ENCODE peak calls at places on chromosome X, in eight cellular contexts. O is H54, N is transverse colon, C is breast epithelium, U is tibial nerve, A is heart left ventricle, Q is prostate gland, M is adrenal gland. R is an unnamed sample.

GRCh38 chrX:9278475-9279270 is 186.2 kb upstream of the TBL1X start:
- DNase-seq in O (no peak), N (no peak), C (no peak), U (no peak), A (no peak), Q (no peak), M (no peak), R (no peak)

GRCh38 chrX:114075073-114075673 is 508.7 kb upstream of the HTR2C start:
- DNase-seq in O (no peak), N (no peak), C (no peak), U (no peak), A (no peak), Q (no peak), M (no peak), R (no peak)

GRCh38 chrX:54721424-54721823 is 76.6 kb downstream of the ITIH6 start:
- DNase-seq in O (peak), N (no peak), C (no peak), U (no peak), A (no peak), Q (no peak), M (no peak), R (no peak)

GRCh38 chrX:9135901-9136510 is 102.1 kb upstream of the FAM9B start:
- DNase-seq in O (no peak), N (no peak), C (no peak), U (no peak), A (no peak), Q (no peak), M (no peak), R (no peak)

GRCh38 chrX:10577863-10578262 is 42.5 kb downstream of the MID1 start:
- DNase-seq in O (no peak), N (no peak), C (no peak), U (no peak), A (no peak), Q (no peak), M (no peak), R (no peak)

GRCh38 chrX:116204947-116205346 is 34.4 kb downstream of the AGTR2 start:
- DNase-seq in O (no peak), N (no peak), C (no peak), U (peak), A (no peak), Q (peak), M (no peak), R (no peak)

GRCh38 chrX:7088968-7089615 is 58.4 kb upstream of the STS start:
- DNase-seq in O (no peak), N (no peak), C (no peak), U (no peak), A (no peak), Q (no peak), M (no peak), R (no peak)

GRCh38 chrX:47563801-47564315 is 2.9 kb downstream of the ARAF start:
- DNase-seq in O (no peak), N (no peak), C (no peak), U (no peak), A (no peak), Q (no peak), M (no peak), R (no peak)

GRCh38 chrX:18887177-18887820 is 96.6 kb downstream of the PHKA2 start:
- DNase-seq in O (no peak), N (peak), C (no peak), U (no peak), A (peak), Q (peak), M (no peak), R (peak)

GRCh38 chrX:153400146-153401132 is 711 bp downstream of the PNMA6E start:
- DNase-seq in O (peak), N (peak), C (no peak), U (no peak), A (no peak), Q (no peak), M (peak), R (peak)

GRCh38 chrX:6778547-6779231 is 243.8 kb upstream of the VCX3A start:
- DNase-seq in O (no peak), N (no peak), C (no peak), U (no peak), A (no peak), Q (no peak), M (no peak), R (no peak)

GRCh38 chrX:73126240-73126639 is 46.9 kb upstream of the PABPC1L2A start:
- DNase-seq in O (no peak), N (peak), C (no peak), U (no peak), A (no peak), Q (no peak), M (no peak), R (no peak)

GRCh38 chrX:42241421-42241820 is 318.1 kb upstream of the CASK start:
- DNase-seq in O (no peak), N (no peak), C (no peak), U (no peak), A (no peak), Q (no peak), M (no peak), R (no peak)

GRCh38 chrX:115892056-115892708 is 278.4 kb upstream of the AGTR2 start:
- DNase-seq in O (peak), N (peak), C (no peak), U (no peak), A (no peak), Q (no peak), M (no peak), R (no peak)

GRCh38 chrX:20149326-20149725 is 7.7 kb upstream of the EIF1AX start:
- DNase-seq in O (no peak), N (no peak), C (no peak), U (no peak), A (no peak), Q (no peak), M (no peak), R (no peak)

GRCh38 chrX:124719060-124719459 is 372.7 kb downstream of the SH2D1A start:
- DNase-seq in O (no peak), N (no peak), C (no peak), U (no peak), A (no peak), Q (no peak), M (no peak), R (no peak)

GRCh38 chrX:10001496-10001895 is 34.3 kb downstream of the CLDN34 start:
- DNase-seq in O (no peak), N (no peak), C (no peak), U (no peak), A (no peak), Q (no peak), M (no peak), R (no peak)

GRCh38 chrX:155718964-155719586 is 106.3 kb upstream of the TMLHE start:
- DNase-seq in O (no peak), N (no peak), C (no peak), U (no peak), A (peak), Q (no peak), M (no peak), R (no peak)

GRCh38 chrX:13290891-13291614 is 28.8 kb downstream of the ATXN3L start:
- DNase-seq in O (no peak), N (no peak), C (no peak), U (no peak), A (no peak), Q (no peak), M (no peak), R (no peak)

GRCh38 chrX:71671043-71671829 is 3.9 kb downstream of the LOC101059915 start:
- DNase-seq in O (no peak), N (no peak), C (no peak), U (no peak), A (no peak), Q (no peak), M (no peak), R (no peak)

GRCh38 chrX:135384161-135384836 is 37.4 kb upstream of the SMIM10L2A start:
- DNase-seq in O (no peak), N (no peak), C (no peak), U (no peak), A (no peak), Q (no peak), M (no peak), R (no peak)

GRCh38 chrX:136220535-136220934 is 30.7 kb downstream of the MAP7D3 start:
- DNase-seq in O (no peak), N (no peak), C (no peak), U (no peak), A (no peak), Q (no peak), M (no peak), R (no peak)

GRCh38 chrX:19721726-19722370 is 165.6 kb downstream of the SH3KBP1 start:
- DNase-seq in O (no peak), N (no peak), C (no peak), U (no peak), A (no peak), Q (no peak), M (no peak), R (no peak)

GRCh38 chrX:6707497-6707896 is 172.6 kb upstream of the VCX3A start:
- DNase-seq in O (no peak), N (no peak), C (no peak), U (no peak), A (no peak), Q (no peak), M (no peak), R (no peak)

GRCh38 chrX:38215141-38215540 is 5.5 kb downstream of the SRPX start:
- DNase-seq in O (no peak), N (no peak), C (no peak), U (no peak), A (no peak), Q (no peak), M (no peak), R (no peak)

GRCh38 chrX:36867143-36867542 is 141.0 kb upstream of the FAM47C start:
- DNase-seq in O (no peak), N (no peak), C (no peak), U (peak), A (no peak), Q (peak), M (peak), R (no peak)

GRCh38 chrX:46573331-46573895 is at the start of gene CHST7:
- DNase-seq in O (no peak), N (peak), C (peak), U (peak), A (peak), Q (peak), M (peak), R (peak)

GRCh38 chrX:110795645-110796510 is at the start of gene CHRDL1:
- DNase-seq in O (no peak), N (peak), C (no peak), U (peak), A (peak), Q (peak), M (no peak), R (no peak)

GRCh38 chrX:2410279-2411020 is 90.3 kb downstream of the DHRSX start:
- DNase-seq in O (no peak), N (peak), C (no peak), U (no peak), A (no peak), Q (no peak), M (no peak), R (no peak)

GRCh38 chrX:71619193-71619592 is 882 bp upstream of the CXCR3 start:
- DNase-seq in O (no peak), N (no peak), C (no peak), U (no peak), A (no peak), Q (no peak), M (no peak), R (no peak)

DNA sequence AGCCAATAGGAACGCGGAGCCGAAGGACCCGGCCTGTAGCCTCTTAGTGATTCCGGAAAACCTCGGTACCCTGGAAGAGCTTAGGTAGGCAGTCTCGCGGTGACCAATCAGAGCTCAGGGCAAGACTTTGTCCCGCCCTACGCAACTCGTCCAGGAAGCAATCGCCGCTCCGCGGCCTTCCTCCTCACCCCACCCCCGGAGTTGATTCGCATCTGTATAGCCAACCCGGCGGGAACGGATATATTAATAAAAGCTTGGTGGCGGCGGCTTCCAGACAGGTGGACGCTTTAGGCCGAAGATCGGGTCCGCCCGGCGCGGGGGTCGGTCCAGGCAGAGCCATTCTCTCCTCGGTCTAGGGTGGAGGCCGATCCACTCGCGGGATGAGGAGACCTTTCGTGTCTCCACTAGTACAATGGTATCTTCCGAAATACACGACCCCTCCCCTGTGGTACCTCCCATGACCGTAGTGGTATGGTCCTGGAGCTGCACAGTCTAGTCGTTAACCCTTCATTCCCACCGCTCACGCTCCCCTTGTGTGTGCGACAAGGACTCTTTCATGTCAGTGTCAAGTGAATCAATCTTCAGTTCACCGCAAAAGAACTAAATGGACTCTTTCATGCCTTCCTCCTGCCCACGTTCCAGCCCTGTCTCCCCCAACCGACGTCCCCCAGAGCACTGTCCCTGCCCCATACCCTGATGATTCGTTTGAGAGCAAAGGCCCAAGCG is 24.2 kb upstream of the GLOD5 start:
- DNase-seq in O (peak), N (peak), C (peak), U (peak), A (peak), Q (peak), M (peak), R (peak)
- TF ChIP-seq POLR2A in O (no peak), N (peak), C (peak), U (peak), A (peak), Q (no peak), M (peak), R (no peak)

GRCh38 chrX:40108084-40108958 is 10.6 kb upstream of the BCOR start:
- DNase-seq in O (no peak), N (peak), C (no peak), U (no peak), A (peak), Q (peak), M (peak), R (peak)
- TF ChIP-seq POLR2A in O (no peak), N (no peak), C (no peak), U (no peak), A (no peak), Q (no peak), M (no peak), R (no peak)

DNA sequence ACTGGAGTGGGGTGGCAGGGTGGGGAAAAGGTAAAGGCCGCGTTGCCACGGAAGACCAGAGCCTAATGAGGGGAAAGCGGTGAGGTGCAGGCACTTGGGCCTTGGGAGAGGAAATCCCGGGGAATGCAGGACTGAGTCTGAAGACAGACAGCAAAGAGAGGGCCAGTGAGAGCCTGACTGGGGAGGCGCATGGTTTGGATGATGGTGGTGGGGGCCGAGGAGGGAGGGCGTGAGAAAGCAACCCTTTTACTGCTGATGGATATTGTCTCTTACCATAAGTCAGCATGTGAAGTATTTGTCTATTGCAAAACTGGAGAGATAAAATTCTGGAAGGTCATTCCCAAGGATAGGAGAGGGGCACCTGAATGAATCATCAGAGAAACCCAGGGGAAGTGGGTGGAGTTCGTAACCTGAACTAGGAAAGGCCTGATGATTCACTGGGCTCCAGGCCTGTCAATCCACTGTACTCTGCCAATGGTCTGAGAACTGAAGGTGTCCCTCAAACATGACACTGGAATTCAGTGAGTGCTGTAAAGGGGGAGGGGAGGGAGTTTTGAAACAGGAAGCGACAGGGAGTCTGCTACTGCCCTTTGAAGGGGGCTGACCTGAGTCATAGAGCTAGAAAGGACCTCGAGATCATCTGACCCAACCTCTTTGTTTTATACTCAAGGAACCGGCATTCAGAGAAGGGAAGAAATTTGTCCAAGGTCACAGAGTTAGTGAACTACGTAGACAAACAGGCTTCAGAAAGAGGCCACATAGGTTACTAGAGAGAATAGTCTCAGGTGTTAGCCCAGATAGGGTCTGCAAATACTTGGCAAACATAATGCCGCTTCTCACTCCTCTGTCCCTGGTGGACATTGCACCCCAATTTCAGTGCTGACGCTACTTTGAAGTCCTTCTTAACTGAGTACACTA is 52.2 kb downstream of the NALF2 start:
- DNase-seq in O (peak), N (no peak), C (no peak), U (no peak), A (no peak), Q (no peak), M (peak), R (no peak)
- TF ChIP-seq POLR2A in O (no peak), N (no peak), C (no peak), U (no peak), A (no peak), Q (no peak), M (no peak), R (no peak)

GRCh38 chrX:49043987-49044281 is 777 bp upstream of the TFE3 start:
- DNase-seq in O (no peak), N (no peak), C (no peak), U (no peak), A (no peak), Q (no peak), M (no peak), R (no peak)

GRCh38 chrX:49042581-49043219 is 457 bp downstream of the TFE3 start:
- DNase-seq in O (no peak), N (no peak), C (no peak), U (no peak), A (peak), Q (no peak), M (no peak), R (no peak)

GRCh38 chrX:49040376-49040955 is 2.7 kb downstream of the TFE3 start:
- DNase-seq in O (no peak), N (no peak), C (no peak), U (no peak), A (no peak), Q (no peak), M (no peak), R (no peak)

GRCh38 chrX:49041683-49042529 is 1.3 kb downstream of the TFE3 start:
- DNase-seq in O (no peak), N (no peak), C (no peak), U (peak), A (peak), Q (no peak), M (no peak), R (no peak)

GRCh38 chrX:49043220-49043986 is at the start of gene TFE3:
- DNase-seq in O (peak), N (peak), C (peak), U (peak), A (peak), Q (peak), M (peak), R (peak)
- TF ChIP-seq POLR2A in O (peak), N (peak), C (peak), U (peak), A (peak), Q (peak), M (peak), R (no peak)

R was measured in stomach.